ENCODE peak calls at places on chromosome 20, in eight cellular contexts. R is upper lobe of left lung, T is fibroblast of lung, W is omental fat pad, B is AG04449, L is thyroid gland, Z is keratinocyte, H is neural crest cell. Q is an unnamed sample.

GRCh38 chr20:54680872-54681297 is 205.5 kb downstream of the DOK5 start:
- DNase-seq in R (no peak), T (peak), W (no peak), B (no peak), L (peak), Z (no peak), H (peak), Q (no peak)

GRCh38 chr20:47319517-47320252 is 36.8 kb downstream of the ZMYND8 start:
- DNase-seq in R (no peak), T (peak), W (no peak), B (no peak), L (peak), Z (no peak), H (no peak), Q (peak)

GRCh38 chr20:43820742-43821330 is 93.8 kb upstream of the TOX2 start:
- DNase-seq in R (no peak), T (no peak), W (no peak), B (no peak), L (no peak), Z (peak), H (no peak), Q (no peak)

GRCh38 chr20:22217712-22218352 is 366.5 kb downstream of the FOXA2 start:
- DNase-seq in R (no peak), T (no peak), W (no peak), B (no peak), L (no peak), Z (no peak), H (no peak), Q (no peak)

GRCh38 chr20:24406251-24406650 is 63.2 kb upstream of the SYNDIG1 start:
- DNase-seq in R (no peak), T (no peak), W (no peak), B (no peak), L (no peak), Z (no peak), H (no peak), Q (no peak)

GRCh38 chr20:41631826-41632225 is 13.6 kb upstream of the CHD6 start:
- DNase-seq in R (no peak), T (peak), W (no peak), B (no peak), L (peak), Z (no peak), H (no peak), Q (no peak)

GRCh38 chr20:25082498-25082873 is 545 bp upstream of the VSX1 start:
- DNase-seq in R (no peak), T (no peak), W (no peak), B (no peak), L (no peak), Z (no peak), H (no peak), Q (peak)

GRCh38 chr20:51725584-51726176 is 42.5 kb downstream of the ATP9A start:
- DNase-seq in R (no peak), T (no peak), W (no peak), B (no peak), L (no peak), Z (no peak), H (no peak), Q (no peak)

GRCh38 chr20:63782521-63782971 is 43.0 kb downstream of the SLC2A4RG start:
- DNase-seq in R (no peak), T (no peak), W (no peak), B (no peak), L (no peak), Z (no peak), H (no peak), Q (no peak)

GRCh38 chr20:43189614-43190331 is at the start of gene PTPRT:
- DNase-seq in R (peak), T (no peak), W (no peak), B (no peak), L (no peak), Z (no peak), H (no peak), Q (no peak)

GRCh38 chr20:6708010-6708409 is 59.5 kb upstream of the BMP2 start:
- DNase-seq in R (peak), T (peak), W (no peak), B (no peak), L (peak), Z (peak), H (no peak), Q (no peak)

GRCh38 chr20:31691646-31692275 is 30.9 kb downstream of the BCL2L1 start:
- DNase-seq in R (no peak), T (peak), W (no peak), B (peak), L (no peak), Z (no peak), H (no peak), Q (no peak)

GRCh38 chr20:57507477-57507876 is 17.5 kb downstream of the CTCFL start:
- DNase-seq in R (no peak), T (peak), W (no peak), B (no peak), L (peak), Z (no peak), H (no peak), Q (no peak)

GRCh38 chr20:51760905-51761544 is 7.2 kb downstream of the ATP9A start:
- DNase-seq in R (no peak), T (peak), W (no peak), B (no peak), L (no peak), Z (peak), H (no peak), Q (no peak)

GRCh38 chr20:10558635-10559187 is 115.1 kb downstream of the JAG1 start:
- DNase-seq in R (no peak), T (peak), W (no peak), B (peak), L (no peak), Z (peak), H (no peak), Q (no peak)

GRCh38 chr20:41175727-41176330 is 38.5 kb downstream of the PLCG1 start:
- DNase-seq in R (no peak), T (no peak), W (no peak), B (no peak), L (peak), Z (no peak), H (no peak), Q (no peak)

GRCh38 chr20:16701296-16701695 is 28.5 kb upstream of the SNRPB2 start:
- DNase-seq in R (no peak), T (no peak), W (no peak), B (no peak), L (peak), Z (no peak), H (no peak), Q (no peak)

GRCh38 chr20:34643919-34644318 is 33.0 kb downstream of the PIGU start:
- DNase-seq in R (no peak), T (peak), W (no peak), B (peak), L (no peak), Z (no peak), H (no peak), Q (no peak)

GRCh38 chr20:16096756-16097326 is 476.4 kb downstream of the KIF16B start:
- DNase-seq in R (no peak), T (no peak), W (no peak), B (no peak), L (no peak), Z (no peak), H (no peak), Q (no peak)

GRCh38 chr20:46562373-46563169 is 12.1 kb upstream of the OCSTAMP start:
- DNase-seq in R (no peak), T (peak), W (peak), B (no peak), L (peak), Z (peak), H (peak), Q (peak)

GRCh38 chr20:47855799-47856198 is 70.5 kb upstream of the SULF2 start:
- DNase-seq in R (no peak), T (no peak), W (no peak), B (no peak), L (no peak), Z (no peak), H (no peak), Q (no peak)

GRCh38 chr20:13613917-13614316 is 24.8 kb downstream of the TASP1 start:
- DNase-seq in R (no peak), T (peak), W (no peak), B (no peak), L (no peak), Z (no peak), H (no peak), Q (no peak)

GRCh38 chr20:13611726-13612125 is 27.0 kb downstream of the TASP1 start:
- DNase-seq in R (no peak), T (no peak), W (no peak), B (no peak), L (no peak), Z (no peak), H (no peak), Q (no peak)

DNA sequence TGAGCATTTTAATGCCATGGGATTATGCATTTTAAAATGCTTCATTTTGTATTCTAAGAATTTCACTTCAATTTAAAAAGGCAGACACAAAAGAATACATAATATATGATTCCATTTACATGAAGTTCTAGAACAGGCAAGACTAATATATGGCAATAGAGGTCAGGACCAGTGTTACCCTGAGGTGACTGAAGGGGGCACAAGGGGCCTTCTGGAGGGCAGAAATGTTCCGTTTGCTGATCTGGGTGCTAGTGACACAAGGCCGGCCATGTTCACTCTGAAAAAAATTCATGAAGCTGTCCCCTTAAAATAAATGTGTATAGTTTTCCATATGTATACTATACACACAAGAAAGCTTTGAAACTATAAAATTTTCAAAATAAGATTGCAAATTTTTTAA is 28.5 kb downstream of the TASP1 start:
- DNase-seq in R (no peak), T (no peak), W (no peak), B (no peak), L (no peak), Z (no peak), H (no peak), Q (no peak)
- TF ChIP-seq CTCF in R (no peak), T (no peak), W (no peak), B (no peak), L (no peak), Z (no peak), H (peak), Q (no peak)

GRCh38 chr20:33576432-33576883 is 85.7 kb upstream of the C20orf144 start:
- DNase-seq in R (no peak), T (no peak), W (no peak), B (no peak), L (no peak), Z (no peak), H (no peak), Q (no peak)
- TF ChIP-seq CTCF in R (no peak), T (peak), W (no peak), B (peak), L (no peak), Z (peak), H (no peak), Q (no peak)

GRCh38 chr20:61503106-61503505 is 251.0 kb downstream of the CDH4 start:
- DNase-seq in R (no peak), T (no peak), W (no peak), B (no peak), L (no peak), Z (no peak), H (no peak), Q (no peak)
- TF ChIP-seq CTCF in R (no peak), T (no peak), W (no peak), B (no peak), L (no peak), Z (no peak), H (no peak), Q (no peak)

GRCh38 chr20:39778847-39779641 is 816.9 kb downstream of the DHX35 start:
- DNase-seq in R (no peak), T (peak), W (no peak), B (no peak), L (no peak), Z (no peak), H (no peak), Q (no peak)
- TF ChIP-seq CTCF in R (no peak), T (no peak), W (no peak), B (peak), L (no peak), Z (no peak), H (no peak), Q (no peak)

GRCh38 chr20:18778993-18779392 is 34.6 kb upstream of the SCP2D1 start:
- DNase-seq in R (no peak), T (no peak), W (no peak), B (no peak), L (no peak), Z (no peak), H (no peak), Q (no peak)
- TF ChIP-seq CTCF in R (no peak), T (no peak), W (no peak), B (no peak), L (no peak), Z (peak), H (no peak), Q (no peak)

DNA sequence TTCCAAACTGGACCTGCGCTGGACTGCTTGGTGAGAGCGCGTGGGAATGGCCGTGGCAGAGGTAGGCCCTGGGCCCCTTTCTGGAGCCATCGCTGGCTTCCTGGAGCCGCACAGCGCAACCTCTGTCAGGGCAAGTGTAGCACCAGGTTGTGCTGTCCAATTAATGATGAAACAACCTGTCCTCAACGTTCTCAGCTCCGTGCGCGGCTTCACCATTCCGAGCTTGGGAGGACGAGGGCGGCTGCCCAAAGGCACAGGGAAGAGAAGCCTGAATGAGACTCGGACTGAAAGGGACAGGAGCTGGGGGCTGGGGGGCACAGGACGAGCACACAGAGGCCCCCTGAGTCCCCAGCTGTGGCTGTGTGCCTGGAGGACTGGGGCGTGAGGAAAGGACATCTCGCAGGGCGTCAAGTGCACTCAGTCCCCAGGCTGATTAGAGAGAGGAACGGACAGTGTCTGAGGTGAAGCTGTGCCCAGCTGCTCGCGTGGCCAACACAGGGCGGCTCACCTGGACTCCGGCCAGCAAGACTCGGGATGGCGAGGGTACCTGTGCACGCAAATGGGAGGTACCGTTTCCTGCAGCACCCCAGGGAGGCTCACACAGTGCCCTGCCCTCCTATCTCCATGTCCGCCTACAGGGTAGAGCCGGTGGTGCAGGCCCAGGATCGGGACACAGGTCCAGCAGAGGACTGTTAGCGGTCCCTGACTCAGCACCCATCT is 403.3 kb downstream of the TAF4 start:
- DNase-seq in R (peak), T (no peak), W (no peak), B (no peak), L (no peak), Z (no peak), H (peak), Q (no peak)
- TF ChIP-seq CTCF in R (no peak), T (no peak), W (no peak), B (no peak), L (no peak), Z (no peak), H (no peak), Q (peak)

GRCh38 chr20:846894-847278 is 13.4 kb downstream of the FAM110A start:
- DNase-seq in R (peak), T (no peak), W (no peak), B (no peak), L (no peak), Z (no peak), H (no peak), Q (no peak)
- TF ChIP-seq CTCF in R (no peak), T (no peak), W (no peak), B (no peak), L (no peak), Z (no peak), H (no peak), Q (no peak)

GRCh38 chr20:2302369-2302768 is 6.6 kb downstream of the TGM3 start:
- DNase-seq in R (no peak), T (no peak), W (no peak), B (no peak), L (no peak), Z (no peak), H (no peak), Q (no peak)
- TF ChIP-seq CTCF in R (no peak), T (no peak), W (no peak), B (no peak), L (no peak), Z (no peak), H (no peak), Q (no peak)